ENCODE peak calls at places on chromosomes 11 and 22, in five cellular contexts. P, N, J, W and G are unnamed samples.

GRCh38 chr11:118922745-118923627 is 2.7 kb downstream of the BCL9L start:
- DNase-seq in J (no peak), W (no peak), P (no peak), N (no peak), G (no peak)

GRCh38 chr11:47438721-47439120 is 10.2 kb downstream of the RAPSN start:
- DNase-seq in J (no peak), N (no peak), P (no peak), W (no peak), G (no peak)

GRCh38 chr11:58805065-58805464 is 39.4 kb downstream of the GLYATL2 start:
- DNase-seq in P (no peak), N (no peak), J (peak; percentile 47), W (no peak), G (no peak)

GRCh38 chr11:130436171-130436570 is 7.8 kb upstream of the ADAMTS8 start:
- DNase-seq in N (no peak), J (no peak), W (no peak), P (no peak), G (no peak)

GRCh38 chr11:125082611-125083311 is 19.7 kb downstream of the SLC37A2 start:
- DNase-seq in P (no peak), W (peak; percentile 60), J (peak; percentile 62), N (no peak), G (no peak)

GRCh38 chr11:75241906-75242644 is 1.5 kb downstream of the TPBGL start:
- DNase-seq in J (no peak), W (no peak), P (no peak), N (no peak), G (no peak)

GRCh38 chr11:27055065-27055682 is 14.6 kb downstream of the BBOX1 start:
- DNase-seq in J (peak; percentile 4), N (no peak), W (peak; percentile 48), P (no peak), G (no peak)

GRCh38 chr11:109862808-109863207 is 230.4 kb upstream of the ZC3H12C start:
- DNase-seq in N (no peak), J (peak; percentile 21), P (no peak), W (no peak), G (no peak)

GRCh38 chr11:2699185-2699530 is 636 bp downstream of the KCNQ1OT1 start:
- DNase-seq in P (no peak), W (no peak), N (peak; percentile 38), J (no peak), G (no peak)

GRCh38 chr11:113274708-113275582 is 39.4 kb upstream of the TTC12 start:
- DNase-seq in W (peak; percentile 14), N (no peak), P (no peak), J (no peak), G (no peak)

GRCh38 chr11:126172596-126173038 is 38.8 kb downstream of the RPUSD4 start:
- DNase-seq in J (peak; percentile 46), N (no peak), P (no peak), W (peak; percentile 67), G (no peak)

GRCh38 chr11:46850829-46851380 is 4.8 kb upstream of the CKAP5 start:
- DNase-seq in W (no peak), N (no peak), P (no peak), J (no peak), G (no peak)

GRCh38 chr22:30251661-30252226 is 5.2 kb upstream of the LIF start:
- DNase-seq in P (no peak), W (peak; percentile 66), J (peak; percentile 49), N (no peak), G (no peak)

GRCh38 chr22:37802310-37803194 is 5.2 kb upstream of the GCAT start:
- DNase-seq in J (no peak), P (no peak), W (peak; percentile 61), N (peak; percentile 70), G (no peak)

GRCh38 chr11:76803023-76803422 is 19.9 kb downstream of the TSKU start:
- DNase-seq in J (peak; percentile 49), P (no peak), N (peak; percentile 30), W (peak; percentile 82), G (peak; percentile 58)